ENCODE peak calls at places on chromosomes 13 and 19, in nine cellular contexts. P is spleen, Y is stomach, G is HCT116, K is H1, E is breast epithelium, Z is tibial nerve, W is Peyer's patch, A is K562. H is an unnamed sample. For H3K9me3, the result is how much of the 10 kb centered on the place peaks cover.

GRCh38 chr13:59494560-59494970 is 669.2 kb downstream of the DIAPH3 start:
- DNase-seq in A (peak), Z (no peak), W (no peak), Y (no peak), G (no peak), K (no peak), E (no peak), P (no peak), H (no peak)

GRCh38 chr13:93144031-93144430 is 82.6 kb upstream of the GPC6 start:
- DNase-seq in G (no peak), P (no peak), A (no peak), W (no peak), E (no peak), Y (no peak), Z (no peak), K (no peak), H (no peak)

GRCh38 chr13:33490461-33491327 is 205.1 kb upstream of the STARD13 start:
- DNase-seq in W (no peak), Z (no peak), G (no peak), E (no peak), K (peak), P (no peak), Y (no peak), A (peak), H (no peak)

GRCh38 chr19:3361384-3362216 is 4.8 kb upstream of the NFIC start:
- DNase-seq in P (no peak), W (no peak), G (no peak), A (no peak), K (no peak), Z (no peak), Y (no peak), E (no peak), H (no peak)

GRCh38 chr13:39603424-39603947 is 493 bp upstream of the LHFPL6 start:
- DNase-seq in W (no peak), Y (no peak), Z (no peak), K (peak), G (no peak), P (no peak), E (no peak), A (no peak), H (peak)

GRCh38 chr19:21317821-21318220 is 11.4 kb downstream of the ZNF708 start:
- DNase-seq in P (no peak), G (no peak), K (no peak), E (no peak), A (no peak), Z (no peak), W (no peak), Y (no peak), H (no peak)

GRCh38 chr19:28920269-28921066 is 292.5 kb downstream of the UQCRFS1 start:
- DNase-seq in Y (no peak), A (no peak), K (peak), G (no peak), Z (no peak), E (no peak), P (no peak), W (no peak), H (no peak)

GRCh38 chr13:113816248-113816924 is 47.5 kb downstream of the GAS6 start:
- DNase-seq in P (peak), A (no peak), Y (no peak), K (no peak), G (no peak), W (no peak), E (no peak), Z (no peak), H (peak)

GRCh38 chr13:45215392-45216077 is 14.7 kb upstream of the KCTD4 start:
- DNase-seq in E (no peak), Y (no peak), Z (no peak), K (no peak), P (no peak), W (no peak), G (no peak), A (no peak), H (no peak)

GRCh38 chr13:98156259-98156658 is 13.4 kb downstream of the FARP1 start:
- DNase-seq in P (no peak), E (no peak), G (no peak), W (no peak), Y (no peak), K (no peak), A (no peak), Z (no peak), H (no peak)

GRCh38 chr19:17847538-17848366 is at the start of gene JAK3:
- DNase-seq in P (peak), G (no peak), W (peak), E (no peak), Y (peak), K (peak), Z (no peak), A (peak), H (no peak)

GRCh38 chr19:5466814-5467291 is 11.6 kb downstream of the ZNRF4 start:
- DNase-seq in A (no peak), E (no peak), P (no peak), K (no peak), Z (no peak), W (no peak), G (no peak), Y (no peak), H (no peak)

GRCh38 chr19:40974633-40975037 is 16.4 kb upstream of the CYP2B6 start:
- DNase-seq in E (peak), G (peak), W (peak), P (peak), K (peak), A (peak), Z (peak), Y (peak), H (peak)

GRCh38 chr13:25203256-25203794 is 31.2 kb upstream of the AMER2 start:
- DNase-seq in Z (no peak), P (no peak), W (no peak), Y (no peak), A (no peak), G (no peak), E (no peak), K (no peak), H (no peak)

GRCh38 chr19:31083122-31083521 is 266.1 kb downstream of the TSHZ3 start:
- DNase-seq in Z (no peak), A (no peak), W (no peak), K (no peak), G (no peak), E (no peak), Y (no peak), P (no peak), H (no peak)

GRCh38 chr13:24443366-24443765 is 69.2 kb downstream of the PARP4 start:
- DNase-seq in K (no peak), Y (no peak), E (no peak), Z (no peak), G (no peak), P (no peak), A (no peak), W (no peak), H (no peak)

GRCh38 chr13:20873348-20873747 is 29.2 kb downstream of the XPO4 start:
- DNase-seq in Y (no peak), E (no peak), G (no peak), Z (no peak), K (no peak), W (no peak), P (no peak), A (no peak), H (no peak)

GRCh38 chr13:22800726-22801401 is 379.9 kb upstream of the SGCG start:
- DNase-seq in E (peak), P (no peak), G (no peak), Z (peak), W (no peak), K (no peak), Y (no peak), A (no peak), H (no peak)

GRCh38 chr13:103539265-103539664 is 473.0 kb upstream of the SLC10A2 start:
- DNase-seq in Z (no peak), P (no peak), Y (no peak), K (no peak), E (no peak), A (no peak), G (no peak), W (no peak), H (no peak)

GRCh38 chr13:110590577-110590976 is 24.8 kb upstream of the NAXD start:
- DNase-seq in Y (peak), A (no peak), G (no peak), Z (no peak), P (no peak), E (peak), W (no peak), K (no peak), H (no peak)

GRCh38 chr13:102800145-102801041 is 1.5 kb downstream of the BIVM start:
- DNase-seq in W (peak), Y (peak), A (peak), Z (peak), G (peak), P (peak), E (peak), K (peak), H (peak)

GRCh38 chr13:99389520-99390304 is 82.5 kb upstream of the GPR183 start:
- DNase-seq in P (no peak), K (no peak), Z (no peak), G (no peak), Y (no peak), A (no peak), W (no peak), E (no peak), H (no peak)

GRCh38 chr19:16764793-16765433 is 45.3 kb downstream of the NWD1 start:
- DNase-seq in Y (no peak), G (no peak), Z (no peak), K (no peak), W (no peak), P (no peak), E (no peak), A (no peak), H (no peak)

GRCh38 chr19:22052644-22053013 is 345 bp downstream of the ZNF257 start:
- DNase-seq in E (no peak), Y (no peak), P (peak), W (no peak), G (no peak), K (no peak), Z (no peak), A (no peak), H (no peak)

GRCh38 chr13:109884462-109884861 is 98.1 kb upstream of the IRS2 start:
- DNase-seq in A (no peak), K (no peak), E (no peak), W (no peak), P (no peak), G (no peak), Y (no peak), Z (no peak), H (no peak)

GRCh38 chr13:27264181-27264580 is 6.4 kb upstream of the RASL11A start:
- DNase-seq in Z (no peak), P (no peak), E (no peak), W (no peak), K (no peak), A (no peak), Y (no peak), G (no peak), H (no peak)

GRCh38 chr13:43953370-43953769 is 73.7 kb downstream of the LACC1 start:
- DNase-seq in P (no peak), G (no peak), A (no peak), Z (no peak), W (no peak), Y (no peak), E (peak), K (no peak), H (no peak)

GRCh38 chr13:27293051-27293691 is 22.5 kb downstream of the RASL11A start:
- DNase-seq in Z (no peak), E (no peak), P (no peak), W (no peak), G (no peak), A (no peak), K (no peak), Y (no peak), H (no peak)

GRCh38 chr19:3389876-3390361 is 23.5 kb downstream of the NFIC start:
- DNase-seq in Z (no peak), A (no peak), K (peak), G (no peak), W (no peak), E (peak), P (no peak), Y (peak), H (no peak)

GRCh38 chr19:11673608-11674041 is 65.1 kb downstream of the ZNF823 start:
- DNase-seq in G (no peak), K (peak), W (peak), A (peak), Y (peak), P (peak), E (peak), Z (no peak), H (peak)

GRCh38 chr13:95535243-95535642 is 17.3 kb upstream of the CLDN10 start:
- DNase-seq in Y (no peak), K (no peak), Z (no peak), G (peak), W (no peak), P (no peak), E (no peak), A (no peak), H (no peak)

GRCh38 chr19:8221161-8221560 is 12.0 kb downstream of the CERS4 start:
- DNase-seq in W (no peak), G (no peak), Y (peak), P (no peak), E (peak), K (no peak), A (no peak), Z (no peak), H (no peak)

GRCh38 chr19:12733369-12733896 is 1.1 kb downstream of the TRIR start:
- DNase-seq in E (no peak), Z (no peak), A (no peak), Y (no peak), P (no peak), K (no peak), G (no peak), W (no peak), H (no peak)

GRCh38 chr13:79508224-79508961 is 27.4 kb downstream of the NDFIP2 start:
- DNase-seq in P (no peak), W (no peak), Y (no peak), E (no peak), K (no peak), Z (no peak), G (no peak), A (no peak), H (no peak)

GRCh38 chr13:108225440-108225839 is 7.2 kb downstream of the ABHD13 start:
- DNase-seq in W (no peak), Y (no peak), Z (no peak), A (no peak), K (no peak), G (no peak), E (no peak), P (no peak), H (no peak)

GRCh38 chr13:37870895-37871550 is 1.5 kb upstream of the TRPC4 start:
- DNase-seq in W (no peak), K (peak), P (no peak), A (no peak), G (no peak), E (no peak), Z (no peak), Y (no peak), H (no peak)

DNA sequence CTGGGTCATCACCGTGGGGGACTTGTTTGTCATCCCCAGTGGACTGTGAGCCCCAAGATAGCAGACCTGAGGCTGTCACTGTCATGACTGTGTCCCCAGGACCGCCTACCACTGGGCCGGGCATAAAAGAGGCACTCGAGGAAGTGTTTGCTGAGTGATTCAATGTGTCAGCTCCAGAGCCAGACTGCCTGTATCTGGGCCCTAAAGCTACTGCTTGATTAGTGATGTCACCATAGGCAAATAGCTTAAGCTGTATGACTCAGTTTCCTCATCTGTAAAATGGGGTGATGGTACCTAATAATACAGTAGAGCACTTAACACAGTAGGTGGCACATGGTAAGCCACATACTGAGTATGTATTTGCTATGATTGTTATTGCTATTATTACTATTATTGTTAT is 11.2 kb upstream of the CEACAM19 start:
- DNase-seq in W (no peak), Y (no peak), E (no peak), K (no peak), G (no peak), Z (no peak), P (no peak), A (no peak), H (no peak)
- TF ChIP-seq POLR2A in W (no peak), Y (no peak), E (no peak), K (no peak), G (no peak), Z (no peak), P (no peak), A (no peak), H (no peak)

GRCh38 chr19:45595814-45596213 is 6.2 kb downstream of the GPR4 start:
- DNase-seq in W (no peak), P (no peak), E (no peak), Y (no peak), K (no peak), Z (no peak), G (no peak), A (no peak), H (no peak)

GRCh38 chr19:45600340-45600885 is 1.6 kb downstream of the GPR4 start:
- DNase-seq in P (no peak), K (no peak), G (no peak), Z (no peak), W (no peak), Y (no peak), A (no peak), E (no peak), H (no peak)

GRCh38 chr19:45599286-45599685 is 2.7 kb downstream of the GPR4 start:
- DNase-seq in P (no peak), W (no peak), Z (no peak), Y (no peak), E (no peak), K (no peak), A (no peak), G (no peak), H (no peak)

GRCh38 chr19:45597425-45598111 is 4.4 kb downstream of the GPR4 start:
- DNase-seq in W (no peak), Z (no peak), G (no peak), P (no peak), A (no peak), E (no peak), Y (no peak), K (peak), H (no peak)

GRCh38 chr19:45598267-45599011 is 3.6 kb downstream of the GPR4 start:
- DNase-seq in Y (no peak), E (no peak), Z (no peak), A (no peak), K (no peak), G (no peak), P (no peak), W (no peak), H (peak)
- H3K9me3 ChIP-seq in Y (under half), E (under half), Z (under half), A (under half), K (under half), G (under half), P (under half), W (under half), H (under half)

GRCh38 chr13:50408068-50408467 is 392.8 kb downstream of the KCNRG start:
- DNase-seq in G (no peak), E (no peak), Y (no peak), A (no peak), Z (no peak), P (no peak), W (no peak), K (no peak), H (no peak)

GRCh38 chr13:50414640-50415039 is 399.4 kb downstream of the KCNRG start:
- DNase-seq in Y (no peak), P (no peak), K (no peak), G (no peak), A (no peak), Z (no peak), E (no peak), W (no peak), H (no peak)

GRCh38 chr13:50409186-50409585 is 393.9 kb downstream of the KCNRG start:
- DNase-seq in Z (no peak), E (no peak), Y (no peak), A (no peak), G (no peak), K (no peak), W (no peak), P (no peak), H (no peak)

GRCh38 chr13:50412046-50412617 is 396.9 kb downstream of the KCNRG start:
- DNase-seq in A (no peak), E (no peak), P (no peak), W (no peak), G (no peak), Z (no peak), Y (no peak), K (no peak), H (no peak)

GRCh38 chr13:50410921-50411712 is 395.9 kb downstream of the KCNRG start:
- DNase-seq in K (no peak), Z (no peak), Y (no peak), G (peak), W (no peak), E (no peak), A (peak), P (no peak), H (peak)
- H3K4me3 ChIP-seq in K (no peak), Z (no peak), Y (no peak), G (peak), W (no peak), E (no peak), A (no peak), P (no peak), H (no peak)

DNA sequence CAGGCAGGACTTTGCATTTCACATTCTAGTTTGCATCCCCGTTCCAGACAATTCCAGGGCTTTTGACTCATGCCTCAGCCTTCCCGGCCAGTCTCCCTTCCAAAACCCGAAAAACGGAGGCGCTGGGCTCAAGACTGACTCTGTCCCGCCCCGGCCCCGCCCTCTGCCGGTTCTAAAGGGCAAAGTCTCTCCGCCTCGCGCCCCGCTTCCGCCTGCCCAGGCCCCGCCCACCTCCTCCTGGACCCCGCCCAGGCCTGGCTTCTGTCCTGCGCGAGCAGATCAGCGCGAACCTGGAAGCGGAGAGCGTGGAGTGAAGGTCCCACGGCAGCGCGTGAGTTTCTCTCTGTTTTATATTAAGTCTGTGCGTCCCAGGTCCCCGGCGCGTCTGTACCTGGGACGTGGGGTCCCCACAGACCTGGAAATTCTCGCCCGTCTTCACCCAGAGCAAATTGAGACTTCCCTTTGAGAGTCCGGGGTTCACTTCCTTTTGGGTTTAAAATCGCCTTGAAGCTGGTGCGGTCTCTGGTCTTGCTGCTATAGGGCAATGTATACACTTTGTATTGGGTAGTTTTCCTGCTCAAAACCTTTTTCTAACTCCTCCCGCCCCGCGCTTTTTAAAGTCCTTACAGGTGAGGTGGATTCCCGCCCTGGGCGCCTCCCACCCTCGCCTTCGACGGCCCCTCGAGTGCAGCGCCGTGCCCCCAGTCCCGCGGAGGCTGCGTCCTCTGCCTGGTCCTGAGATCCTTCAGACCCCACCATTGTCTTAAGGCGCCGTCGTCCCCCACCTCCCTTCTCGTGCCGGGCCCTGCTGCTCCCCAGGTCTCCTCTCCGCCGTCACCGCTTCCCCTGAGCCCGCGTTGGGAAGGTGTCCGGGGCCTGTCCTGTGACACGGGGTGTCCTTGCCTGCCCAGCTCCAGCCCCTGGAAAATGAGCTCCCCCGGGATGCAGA is 31.2 kb downstream of the ZNF701 start:
- DNase-seq in G (peak), Z (peak), Y (peak), W (peak), P (peak), K (peak), A (peak), E (peak), H (peak)
- TF ChIP-seq POLR2A in G (no peak), Z (no peak), Y (no peak), W (peak), P (no peak), K (no peak), A (peak), E (no peak), H (no peak)

GRCh38 chr19:34687348-34687747 is 9.9 kb downstream of the ZNF302 start:
- DNase-seq in E (no peak), A (no peak), Z (no peak), Y (no peak), P (no peak), W (no peak), K (no peak), G (no peak), H (no peak)
- H3K9me3 ChIP-seq in E (under half), A (under half), Z (half or more), Y (under half), P (under half), W (under half), K (under half), G (under half), H (under half)

H was measured in uterus.